ENCODE peak calls at places on chromosome 9, in eight cellular contexts. One of them, this sample, is unnamed.

GRCh38 chr9:108271646-108272349 is 584.0 kb downstream of the ACTL7B start:
- DNase-seq in A549: peak; percentile 32
- DNase-seq in SK-N-SH: no peak
- DNase-seq in K562: no peak
- DNase-seq in HepG2: peak; percentile 29
- DNase-seq in GM23338: peak; percentile 61
- DNase-seq in HL-60: no peak
- DNase-seq in HCT116: no peak
- DNase-seq in this sample: peak; percentile 13

GRCh38 chr9:78982849-78983248 is 588.9 kb upstream of the TLE4 start:
- DNase-seq in A549: no peak
- DNase-seq in SK-N-SH: no peak
- DNase-seq in K562: no peak
- DNase-seq in HepG2: no peak
- DNase-seq in GM23338: no peak
- DNase-seq in HL-60: no peak
- DNase-seq in HCT116: peak; percentile 18
- DNase-seq in this sample: no peak

GRCh38 chr9:18707078-18707477 is 233.1 kb downstream of the ADAMTSL1 start:
- DNase-seq in A549: no peak
- DNase-seq in SK-N-SH: peak; percentile 39
- DNase-seq in K562: no peak
- DNase-seq in HepG2: peak; percentile 7
- DNase-seq in GM23338: no peak
- DNase-seq in HL-60: no peak
- DNase-seq in HCT116: no peak
- DNase-seq in this sample: no peak

GRCh38 chr9:33404782-33405362 is 2.5 kb upstream of the AQP7 start:
- DNase-seq in A549: no peak
- DNase-seq in SK-N-SH: no peak
- DNase-seq in K562: peak; percentile 12
- DNase-seq in HepG2: no peak
- DNase-seq in GM23338: no peak
- DNase-seq in HL-60: no peak
- DNase-seq in HCT116: no peak
- DNase-seq in this sample: no peak

GRCh38 chr9:12314589-12314988 is 378.6 kb upstream of the TYRP1 start:
- DNase-seq in A549: no peak
- DNase-seq in SK-N-SH: no peak
- DNase-seq in K562: no peak
- DNase-seq in HepG2: no peak
- DNase-seq in GM23338: no peak
- DNase-seq in HL-60: no peak
- DNase-seq in HCT116: no peak
- DNase-seq in this sample: no peak

GRCh38 chr9:90544488-90544887 is 98.1 kb downstream of the DIRAS2 start:
- DNase-seq in A549: no peak
- DNase-seq in SK-N-SH: no peak
- DNase-seq in K562: no peak
- DNase-seq in HepG2: no peak
- DNase-seq in GM23338: no peak
- DNase-seq in HL-60: no peak
- DNase-seq in HCT116: no peak
- DNase-seq in this sample: no peak

GRCh38 chr9:128384801-128385492 is 13.8 kb downstream of the URM1 start:
- DNase-seq in A549: no peak
- DNase-seq in SK-N-SH: no peak
- DNase-seq in K562: no peak
- DNase-seq in HepG2: no peak
- DNase-seq in GM23338: no peak
- DNase-seq in HL-60: no peak
- DNase-seq in HCT116: no peak
- DNase-seq in this sample: no peak

GRCh38 chr9:19102181-19102630 is 498 bp downstream of the HAUS6 start:
- DNase-seq in A549: no peak
- DNase-seq in SK-N-SH: peak; percentile 60
- DNase-seq in K562: peak; percentile 34
- DNase-seq in HepG2: peak; percentile 62
- DNase-seq in GM23338: peak; percentile 50
- DNase-seq in HL-60: peak; percentile 24
- DNase-seq in HCT116: no peak
- DNase-seq in this sample: no peak

GRCh38 chr9:92035146-92035545 is 80.1 kb downstream of the SPTLC1 start:
- DNase-seq in A549: no peak
- DNase-seq in SK-N-SH: no peak
- DNase-seq in K562: no peak
- DNase-seq in HepG2: no peak
- DNase-seq in GM23338: no peak
- DNase-seq in HL-60: no peak
- DNase-seq in HCT116: no peak
- DNase-seq in this sample: no peak

GRCh38 chr9:17462869-17463464 is 115.9 kb upstream of the SH3GL2 start:
- DNase-seq in A549: peak; percentile 55
- DNase-seq in SK-N-SH: peak; percentile 24
- DNase-seq in K562: peak; percentile 5
- DNase-seq in HepG2: peak; percentile 31
- DNase-seq in GM23338: peak; percentile 78
- DNase-seq in HL-60: peak; percentile 4
- DNase-seq in HCT116: no peak
- DNase-seq in this sample: peak; percentile 12

GRCh38 chr9:128792978-128793686 is 6.1 kb downstream of the TBC1D13 start:
- DNase-seq in A549: no peak
- DNase-seq in SK-N-SH: no peak
- DNase-seq in K562: no peak
- DNase-seq in HepG2: no peak
- DNase-seq in GM23338: no peak
- DNase-seq in HL-60: no peak
- DNase-seq in HCT116: no peak
- DNase-seq in this sample: no peak

GRCh38 chr9:88590558-88591146 is 55.7 kb downstream of the NXNL2 start:
- DNase-seq in A549: peak; percentile 33
- DNase-seq in SK-N-SH: no peak
- DNase-seq in K562: no peak
- DNase-seq in HepG2: peak; percentile 6
- DNase-seq in GM23338: peak; percentile 74
- DNase-seq in HL-60: no peak
- DNase-seq in HCT116: no peak
- DNase-seq in this sample: no peak

GRCh38 chr9:135045264-135046155 is 42.0 kb upstream of the OLFM1 start:
- DNase-seq in A549: no peak
- DNase-seq in SK-N-SH: peak; percentile 12
- DNase-seq in K562: no peak
- DNase-seq in HepG2: no peak
- DNase-seq in GM23338: no peak
- DNase-seq in HL-60: no peak
- DNase-seq in HCT116: no peak
- DNase-seq in this sample: no peak

GRCh38 chr9:98191210-98191609 is 1.2 kb downstream of the CORO2A start:
- DNase-seq in A549: no peak
- DNase-seq in SK-N-SH: no peak
- DNase-seq in K562: no peak
- DNase-seq in HepG2: no peak
- DNase-seq in GM23338: no peak
- DNase-seq in HL-60: no peak
- DNase-seq in HCT116: no peak
- DNase-seq in this sample: no peak

GRCh38 chr9:115808695-115809094 is 344.9 kb upstream of the PAPPA start:
- DNase-seq in A549: no peak
- DNase-seq in SK-N-SH: no peak
- DNase-seq in K562: no peak
- DNase-seq in HepG2: no peak
- DNase-seq in GM23338: no peak
- DNase-seq in HL-60: no peak
- DNase-seq in HCT116: no peak
- DNase-seq in this sample: no peak

GRCh38 chr9:88740844-88741243 is 205.9 kb downstream of the NXNL2 start:
- DNase-seq in A549: no peak
- DNase-seq in SK-N-SH: no peak
- DNase-seq in K562: no peak
- DNase-seq in HepG2: no peak
- DNase-seq in GM23338: no peak
- DNase-seq in HL-60: no peak
- DNase-seq in HCT116: no peak
- DNase-seq in this sample: no peak

GRCh38 chr9:20191239-20191840 is 402.5 kb upstream of the SLC24A2 start:
- DNase-seq in A549: peak; percentile 9
- DNase-seq in SK-N-SH: no peak
- DNase-seq in K562: no peak
- DNase-seq in HepG2: no peak
- DNase-seq in GM23338: no peak
- DNase-seq in HL-60: no peak
- DNase-seq in HCT116: no peak
- DNase-seq in this sample: no peak

GRCh38 chr9:112831969-112832368 is 58.7 kb downstream of the SLC46A2 start:
- DNase-seq in A549: no peak
- DNase-seq in SK-N-SH: no peak
- DNase-seq in K562: no peak
- DNase-seq in HepG2: no peak
- DNase-seq in GM23338: no peak
- DNase-seq in HL-60: no peak
- DNase-seq in HCT116: no peak
- DNase-seq in this sample: no peak

GRCh38 chr9:121199921-121200320 is 1.7 kb downstream of the RAB14 start:
- DNase-seq in A549: no peak
- DNase-seq in SK-N-SH: no peak
- DNase-seq in K562: no peak
- DNase-seq in HepG2: no peak
- DNase-seq in GM23338: no peak
- DNase-seq in HL-60: no peak
- DNase-seq in HCT116: no peak
- DNase-seq in this sample: no peak

GRCh38 chr9:131167146-131167692 is 41.8 kb downstream of the NUP214 start:
- DNase-seq in A549: no peak
- DNase-seq in SK-N-SH: no peak
- DNase-seq in K562: no peak
- DNase-seq in HepG2: no peak
- DNase-seq in GM23338: no peak
- DNase-seq in HL-60: no peak
- DNase-seq in HCT116: no peak
- DNase-seq in this sample: no peak

GRCh38 chr9:124377551-124377950 is 37.7 kb downstream of the PSMB7 start:
- DNase-seq in A549: no peak
- DNase-seq in SK-N-SH: no peak
- DNase-seq in K562: no peak
- DNase-seq in HepG2: no peak
- DNase-seq in GM23338: no peak
- DNase-seq in HL-60: no peak
- DNase-seq in HCT116: no peak
- DNase-seq in this sample: no peak

GRCh38 chr9:138023394-138024124 is 146.0 kb downstream of the CACNA1B start:
- DNase-seq in A549: no peak
- DNase-seq in SK-N-SH: no peak
- DNase-seq in K562: peak; percentile 0
- DNase-seq in HepG2: no peak
- DNase-seq in GM23338: peak; percentile 62
- DNase-seq in HL-60: no peak
- DNase-seq in HCT116: no peak
- DNase-seq in this sample: no peak
- TF ChIP-seq REST in A549: no peak
- TF ChIP-seq REST in SK-N-SH: no peak
- TF ChIP-seq REST in K562: no peak
- TF ChIP-seq REST in HepG2: no peak
- TF ChIP-seq REST in GM23338: no peak
- TF ChIP-seq REST in HL-60: no peak
- TF ChIP-seq REST in HCT116: no peak
- TF ChIP-seq REST in this sample: no peak

GRCh38 chr9:95488971-95489370 is 27.8 kb downstream of the PTCH1 start:
- DNase-seq in A549: no peak
- DNase-seq in SK-N-SH: no peak
- DNase-seq in K562: no peak
- DNase-seq in HepG2: no peak
- DNase-seq in GM23338: no peak
- DNase-seq in HL-60: no peak
- DNase-seq in HCT116: no peak
- DNase-seq in this sample: no peak

GRCh38 chr9:95481000-95481399 is 35.8 kb downstream of the PTCH1 start:
- DNase-seq in A549: no peak
- DNase-seq in SK-N-SH: no peak
- DNase-seq in K562: no peak
- DNase-seq in HepG2: no peak
- DNase-seq in GM23338: no peak
- DNase-seq in HL-60: no peak
- DNase-seq in HCT116: no peak
- DNase-seq in this sample: no peak

GRCh38 chr9:95483431-95483830 is 33.3 kb downstream of the PTCH1 start:
- DNase-seq in A549: no peak
- DNase-seq in SK-N-SH: no peak
- DNase-seq in K562: no peak
- DNase-seq in HepG2: no peak
- DNase-seq in GM23338: no peak
- DNase-seq in HL-60: no peak
- DNase-seq in HCT116: no peak
- DNase-seq in this sample: no peak

GRCh38 chr9:95484225-95484624 is 32.5 kb downstream of the PTCH1 start:
- DNase-seq in A549: no peak
- DNase-seq in SK-N-SH: no peak
- DNase-seq in K562: no peak
- DNase-seq in HepG2: no peak
- DNase-seq in GM23338: no peak
- DNase-seq in HL-60: no peak
- DNase-seq in HCT116: no peak
- DNase-seq in this sample: no peak

DNA sequence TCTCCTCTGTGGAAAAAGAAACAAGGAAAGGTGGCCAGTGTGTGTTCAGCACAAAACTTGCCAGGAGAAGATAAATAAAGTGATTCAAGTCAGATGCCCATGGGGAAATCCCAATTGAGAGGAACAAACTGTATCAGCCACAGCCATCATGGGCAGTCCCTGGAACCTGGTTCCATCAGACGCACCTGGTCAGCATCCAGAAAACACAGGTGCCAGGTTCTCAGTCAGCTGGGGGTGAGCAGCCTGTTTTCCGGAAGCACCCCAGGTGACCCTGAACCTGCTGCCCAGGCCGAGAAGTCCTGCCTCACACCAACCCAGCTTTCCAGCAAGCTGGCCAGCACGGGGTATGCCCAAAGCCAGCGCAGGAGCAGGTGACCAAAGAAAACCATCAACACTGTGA is 30.5 kb downstream of the PTCH1 start:
- DNase-seq in A549: no peak
- DNase-seq in SK-N-SH: no peak
- DNase-seq in K562: no peak
- DNase-seq in HepG2: no peak
- DNase-seq in GM23338: no peak
- DNase-seq in HL-60: no peak
- DNase-seq in HCT116: no peak
- DNase-seq in this sample: no peak
- H3K27ac ChIP-seq in A549: no peak overlapping the region
- H3K27ac ChIP-seq in SK-N-SH: no peak overlapping the region
- H3K27ac ChIP-seq in K562: no peak overlapping the region
- H3K27ac ChIP-seq in HepG2: no peak overlapping the region
- H3K27ac ChIP-seq in GM23338: no peak overlapping the region
- H3K27ac ChIP-seq in HL-60: no peak overlapping the region
- H3K27ac ChIP-seq in HCT116: no peak overlapping the region
- H3K27ac ChIP-seq in this sample: no peak overlapping the region

GRCh38 chr9:35907732-35908483 is 1.4 kb upstream of the SPAAR start:
- DNase-seq in A549: peak; percentile 88
- DNase-seq in SK-N-SH: peak; percentile 86
- DNase-seq in K562: no peak
- DNase-seq in HepG2: peak; percentile 62
- DNase-seq in GM23338: peak; percentile 67
- DNase-seq in HL-60: no peak
- DNase-seq in HCT116: peak; percentile 32
- DNase-seq in this sample: no peak
- H3K4me3 ChIP-seq in A549: peak overlapping the region; percentile 12
- H3K4me3 ChIP-seq in SK-N-SH: no peak overlapping the region
- H3K4me3 ChIP-seq in K562: no peak overlapping the region
- H3K4me3 ChIP-seq in HepG2: peak overlapping the region; percentile 52
- H3K4me3 ChIP-seq in GM23338: peak overlapping the region; percentile 20
- H3K4me3 ChIP-seq in HL-60: no peak overlapping the region
- H3K4me3 ChIP-seq in HCT116: peak overlapping the region; percentile 25
- H3K4me3 ChIP-seq in this sample: no peak overlapping the region

GRCh38 chr9:83011611-83012010 is 51.3 kb downstream of the RASEF start:
- DNase-seq in A549: no peak
- DNase-seq in SK-N-SH: no peak
- DNase-seq in K562: no peak
- DNase-seq in HepG2: no peak
- DNase-seq in GM23338: no peak
- DNase-seq in HL-60: no peak
- DNase-seq in HCT116: no peak
- DNase-seq in this sample: no peak
- TF ChIP-seq REST in A549: no peak
- TF ChIP-seq REST in SK-N-SH: no peak
- TF ChIP-seq REST in K562: no peak
- TF ChIP-seq REST in HepG2: no peak
- TF ChIP-seq REST in GM23338: no peak
- TF ChIP-seq REST in HL-60: no peak
- TF ChIP-seq REST in HCT116: no peak
- TF ChIP-seq REST in this sample: no peak

This sample was measured in Panc1.